ENCODE peak calls at places on chromosomes 13 and 19, in nine cellular contexts. One of them, this sample, is unnamed.
A peak's percentile ranks its signal among the peaks of the same experiment; 100 is the strongest.

GRCh38 chr13:100508996-100509395 is 79.6 kb downstream of the GGACT start:
- DNase-seq in GM12865: no peak
- DNase-seq in sciatic nerve: no peak
- DNase-seq in endothelial cell: no peak
- DNase-seq in stimulated activated CD4-positive, alpha-beta T cell treated with anti-CD3 and anti-CD28 coated beads, TNF-alpha, amount 100 ng/mL, for 24 hours: no peak
- DNase-seq in RWPE1: no peak
- DNase-seq in thoracic aorta: no peak
- DNase-seq in AG04450: no peak
- DNase-seq in activated CD4-positive, alpha-beta memory T cell treated with anti-CD3 and anti-CD28 coated beads for 36 hours: no peak
- DNase-seq in this sample: no peak

GRCh38 chr19:15583346-15583745 is 31.7 kb upstream of the CYP4F8 start:
- DNase-seq in GM12865: no peak
- DNase-seq in sciatic nerve: no peak
- DNase-seq in endothelial cell: no peak
- DNase-seq in stimulated activated CD4-positive, alpha-beta T cell treated with anti-CD3 and anti-CD28 coated beads, TNF-alpha, amount 100 ng/mL, for 24 hours: no peak
- DNase-seq in RWPE1: no peak
- DNase-seq in thoracic aorta: no peak
- DNase-seq in AG04450: no peak
- DNase-seq in activated CD4-positive, alpha-beta memory T cell treated with anti-CD3 and anti-CD28 coated beads for 36 hours: no peak
- DNase-seq in this sample: peak; percentile 58

GRCh38 chr13:97328222-97328790 is 105.7 kb upstream of the RAP2A start:
- DNase-seq in GM12865: no peak
- DNase-seq in sciatic nerve: no peak
- DNase-seq in endothelial cell: peak; percentile 48
- DNase-seq in stimulated activated CD4-positive, alpha-beta T cell treated with anti-CD3 and anti-CD28 coated beads, TNF-alpha, amount 100 ng/mL, for 24 hours: no peak
- DNase-seq in RWPE1: no peak
- DNase-seq in thoracic aorta: no peak
- DNase-seq in AG04450: peak; percentile 58
- DNase-seq in activated CD4-positive, alpha-beta memory T cell treated with anti-CD3 and anti-CD28 coated beads for 36 hours: no peak
- DNase-seq in this sample: no peak

GRCh38 chr19:1248454-1249297 is at the start of gene MIDN:
- DNase-seq in GM12865: peak; percentile 89
- DNase-seq in sciatic nerve: peak; percentile 92
- DNase-seq in endothelial cell: peak; percentile 86
- DNase-seq in stimulated activated CD4-positive, alpha-beta T cell treated with anti-CD3 and anti-CD28 coated beads, TNF-alpha, amount 100 ng/mL, for 24 hours: peak; percentile 65
- DNase-seq in RWPE1: peak; percentile 65
- DNase-seq in thoracic aorta: no peak
- DNase-seq in AG04450: no peak
- DNase-seq in activated CD4-positive, alpha-beta memory T cell treated with anti-CD3 and anti-CD28 coated beads for 36 hours: peak; percentile 85
- DNase-seq in this sample: peak; percentile 93

GRCh38 chr19:13502231-13502630 is 4.0 kb downstream of the CACNA1A start:
- DNase-seq in GM12865: no peak
- DNase-seq in sciatic nerve: no peak
- DNase-seq in endothelial cell: no peak
- DNase-seq in stimulated activated CD4-positive, alpha-beta T cell treated with anti-CD3 and anti-CD28 coated beads, TNF-alpha, amount 100 ng/mL, for 24 hours: no peak
- DNase-seq in RWPE1: no peak
- DNase-seq in thoracic aorta: no peak
- DNase-seq in AG04450: no peak
- DNase-seq in activated CD4-positive, alpha-beta memory T cell treated with anti-CD3 and anti-CD28 coated beads for 36 hours: no peak
- DNase-seq in this sample: no peak

GRCh38 chr13:29743229-29743786 is 107.1 kb downstream of the UBL3 start:
- DNase-seq in GM12865: no peak
- DNase-seq in sciatic nerve: peak; percentile 67
- DNase-seq in endothelial cell: no peak
- DNase-seq in stimulated activated CD4-positive, alpha-beta T cell treated with anti-CD3 and anti-CD28 coated beads, TNF-alpha, amount 100 ng/mL, for 24 hours: no peak
- DNase-seq in RWPE1: no peak
- DNase-seq in thoracic aorta: no peak
- DNase-seq in AG04450: peak; percentile 43
- DNase-seq in activated CD4-positive, alpha-beta memory T cell treated with anti-CD3 and anti-CD28 coated beads for 36 hours: no peak
- DNase-seq in this sample: peak; percentile 96

GRCh38 chr13:45873491-45874360 is 22.2 kb upstream of the SIAH3 start:
- DNase-seq in GM12865: no peak
- DNase-seq in sciatic nerve: no peak
- DNase-seq in endothelial cell: no peak
- DNase-seq in stimulated activated CD4-positive, alpha-beta T cell treated with anti-CD3 and anti-CD28 coated beads, TNF-alpha, amount 100 ng/mL, for 24 hours: no peak
- DNase-seq in RWPE1: peak; percentile 44
- DNase-seq in thoracic aorta: no peak
- DNase-seq in AG04450: no peak
- DNase-seq in activated CD4-positive, alpha-beta memory T cell treated with anti-CD3 and anti-CD28 coated beads for 36 hours: no peak
- DNase-seq in this sample: no peak

GRCh38 chr19:29671393-29672076 is 6.3 kb downstream of the PLEKHF1 start:
- DNase-seq in GM12865: peak; percentile 98
- DNase-seq in sciatic nerve: no peak
- DNase-seq in endothelial cell: no peak
- DNase-seq in stimulated activated CD4-positive, alpha-beta T cell treated with anti-CD3 and anti-CD28 coated beads, TNF-alpha, amount 100 ng/mL, for 24 hours: peak; percentile 68
- DNase-seq in RWPE1: peak; percentile 33
- DNase-seq in thoracic aorta: peak; percentile 39
- DNase-seq in AG04450: no peak
- DNase-seq in activated CD4-positive, alpha-beta memory T cell treated with anti-CD3 and anti-CD28 coated beads for 36 hours: peak; percentile 95
- DNase-seq in this sample: peak; percentile 72

GRCh38 chr19:6613711-6614110 is 22.8 kb upstream of the CD70 start:
- DNase-seq in GM12865: peak; percentile 76
- DNase-seq in sciatic nerve: no peak
- DNase-seq in endothelial cell: no peak
- DNase-seq in stimulated activated CD4-positive, alpha-beta T cell treated with anti-CD3 and anti-CD28 coated beads, TNF-alpha, amount 100 ng/mL, for 24 hours: no peak
- DNase-seq in RWPE1: peak; percentile 22
- DNase-seq in thoracic aorta: no peak
- DNase-seq in AG04450: no peak
- DNase-seq in activated CD4-positive, alpha-beta memory T cell treated with anti-CD3 and anti-CD28 coated beads for 36 hours: peak; percentile 76
- DNase-seq in this sample: no peak

GRCh38 chr13:52162279-52163101 is 3.1 kb upstream of the NEK3 start:
- DNase-seq in GM12865: no peak
- DNase-seq in sciatic nerve: no peak
- DNase-seq in endothelial cell: no peak
- DNase-seq in stimulated activated CD4-positive, alpha-beta T cell treated with anti-CD3 and anti-CD28 coated beads, TNF-alpha, amount 100 ng/mL, for 24 hours: no peak
- DNase-seq in RWPE1: no peak
- DNase-seq in thoracic aorta: no peak
- DNase-seq in AG04450: no peak
- DNase-seq in activated CD4-positive, alpha-beta memory T cell treated with anti-CD3 and anti-CD28 coated beads for 36 hours: no peak
- DNase-seq in this sample: no peak

GRCh38 chr13:82597737-82598136 is 1284.5 kb downstream of the SLITRK1 start:
- DNase-seq in GM12865: no peak
- DNase-seq in sciatic nerve: no peak
- DNase-seq in endothelial cell: no peak
- DNase-seq in stimulated activated CD4-positive, alpha-beta T cell treated with anti-CD3 and anti-CD28 coated beads, TNF-alpha, amount 100 ng/mL, for 24 hours: no peak
- DNase-seq in RWPE1: no peak
- DNase-seq in thoracic aorta: no peak
- DNase-seq in AG04450: no peak
- DNase-seq in activated CD4-positive, alpha-beta memory T cell treated with anti-CD3 and anti-CD28 coated beads for 36 hours: no peak
- DNase-seq in this sample: no peak

GRCh38 chr13:54484166-54484565 is 1455.6 kb downstream of the OLFM4 start:
- DNase-seq in GM12865: no peak
- DNase-seq in sciatic nerve: no peak
- DNase-seq in endothelial cell: no peak
- DNase-seq in stimulated activated CD4-positive, alpha-beta T cell treated with anti-CD3 and anti-CD28 coated beads, TNF-alpha, amount 100 ng/mL, for 24 hours: no peak
- DNase-seq in RWPE1: no peak
- DNase-seq in thoracic aorta: no peak
- DNase-seq in AG04450: no peak
- DNase-seq in activated CD4-positive, alpha-beta memory T cell treated with anti-CD3 and anti-CD28 coated beads for 36 hours: no peak
- DNase-seq in this sample: no peak

GRCh38 chr19:5339470-5339949 is 1.1 kb downstream of the PTPRS start:
- DNase-seq in GM12865: no peak
- DNase-seq in sciatic nerve: no peak
- DNase-seq in endothelial cell: no peak
- DNase-seq in stimulated activated CD4-positive, alpha-beta T cell treated with anti-CD3 and anti-CD28 coated beads, TNF-alpha, amount 100 ng/mL, for 24 hours: no peak
- DNase-seq in RWPE1: no peak
- DNase-seq in thoracic aorta: no peak
- DNase-seq in AG04450: no peak
- DNase-seq in activated CD4-positive, alpha-beta memory T cell treated with anti-CD3 and anti-CD28 coated beads for 36 hours: no peak
- DNase-seq in this sample: no peak

GRCh38 chr19:45471116-45471865 is 3.5 kb downstream of the FOSB start:
- DNase-seq in GM12865: no peak
- DNase-seq in sciatic nerve: no peak
- DNase-seq in endothelial cell: no peak
- DNase-seq in stimulated activated CD4-positive, alpha-beta T cell treated with anti-CD3 and anti-CD28 coated beads, TNF-alpha, amount 100 ng/mL, for 24 hours: no peak
- DNase-seq in RWPE1: no peak
- DNase-seq in thoracic aorta: no peak
- DNase-seq in AG04450: no peak
- DNase-seq in activated CD4-positive, alpha-beta memory T cell treated with anti-CD3 and anti-CD28 coated beads for 36 hours: no peak
- DNase-seq in this sample: no peak

GRCh38 chr19:1837625-1838105 is 10.6 kb downstream of the REXO1 start:
- DNase-seq in GM12865: peak; percentile 53
- DNase-seq in sciatic nerve: no peak
- DNase-seq in endothelial cell: peak; percentile 86
- DNase-seq in stimulated activated CD4-positive, alpha-beta T cell treated with anti-CD3 and anti-CD28 coated beads, TNF-alpha, amount 100 ng/mL, for 24 hours: no peak
- DNase-seq in RWPE1: peak; percentile 53
- DNase-seq in thoracic aorta: no peak
- DNase-seq in AG04450: no peak
- DNase-seq in activated CD4-positive, alpha-beta memory T cell treated with anti-CD3 and anti-CD28 coated beads for 36 hours: peak; percentile 71
- DNase-seq in this sample: no peak

GRCh38 chr13:60091573-60091972 is 72.2 kb downstream of the DIAPH3 start:
- DNase-seq in GM12865: no peak
- DNase-seq in sciatic nerve: no peak
- DNase-seq in endothelial cell: no peak
- DNase-seq in stimulated activated CD4-positive, alpha-beta T cell treated with anti-CD3 and anti-CD28 coated beads, TNF-alpha, amount 100 ng/mL, for 24 hours: no peak
- DNase-seq in RWPE1: no peak
- DNase-seq in thoracic aorta: no peak
- DNase-seq in AG04450: no peak
- DNase-seq in activated CD4-positive, alpha-beta memory T cell treated with anti-CD3 and anti-CD28 coated beads for 36 hours: no peak
- DNase-seq in this sample: no peak

GRCh38 chr19:5691205-5691929 is 1.3 kb downstream of the RPL36 start:
- DNase-seq in GM12865: peak; percentile 59
- DNase-seq in sciatic nerve: no peak
- DNase-seq in endothelial cell: no peak
- DNase-seq in stimulated activated CD4-positive, alpha-beta T cell treated with anti-CD3 and anti-CD28 coated beads, TNF-alpha, amount 100 ng/mL, for 24 hours: no peak
- DNase-seq in RWPE1: peak; percentile 54
- DNase-seq in thoracic aorta: no peak
- DNase-seq in AG04450: no peak
- DNase-seq in activated CD4-positive, alpha-beta memory T cell treated with anti-CD3 and anti-CD28 coated beads for 36 hours: peak; percentile 76
- DNase-seq in this sample: peak; percentile 89

GRCh38 chr13:114143806-114144605 is 11.6 kb upstream of the RASA3 start:
- DNase-seq in GM12865: peak; percentile 85
- DNase-seq in sciatic nerve: peak; percentile 45
- DNase-seq in endothelial cell: peak; percentile 57
- DNase-seq in stimulated activated CD4-positive, alpha-beta T cell treated with anti-CD3 and anti-CD28 coated beads, TNF-alpha, amount 100 ng/mL, for 24 hours: no peak
- DNase-seq in RWPE1: no peak
- DNase-seq in thoracic aorta: no peak
- DNase-seq in AG04450: no peak
- DNase-seq in activated CD4-positive, alpha-beta memory T cell treated with anti-CD3 and anti-CD28 coated beads for 36 hours: peak; percentile 66
- DNase-seq in this sample: peak; percentile 48

GRCh38 chr19:10981496-10981895 is 20.7 kb downstream of the SMARCA4 start:
- DNase-seq in GM12865: no peak
- DNase-seq in sciatic nerve: no peak
- DNase-seq in endothelial cell: no peak
- DNase-seq in stimulated activated CD4-positive, alpha-beta T cell treated with anti-CD3 and anti-CD28 coated beads, TNF-alpha, amount 100 ng/mL, for 24 hours: no peak
- DNase-seq in RWPE1: no peak
- DNase-seq in thoracic aorta: no peak
- DNase-seq in AG04450: peak; percentile 41
- DNase-seq in activated CD4-positive, alpha-beta memory T cell treated with anti-CD3 and anti-CD28 coated beads for 36 hours: no peak
- DNase-seq in this sample: no peak

GRCh38 chr13:59755647-59756290 is 408.0 kb downstream of the DIAPH3 start:
- DNase-seq in GM12865: peak; percentile 22
- DNase-seq in sciatic nerve: no peak
- DNase-seq in endothelial cell: no peak
- DNase-seq in stimulated activated CD4-positive, alpha-beta T cell treated with anti-CD3 and anti-CD28 coated beads, TNF-alpha, amount 100 ng/mL, for 24 hours: no peak
- DNase-seq in RWPE1: peak; percentile 20
- DNase-seq in thoracic aorta: no peak
- DNase-seq in AG04450: no peak
- DNase-seq in activated CD4-positive, alpha-beta memory T cell treated with anti-CD3 and anti-CD28 coated beads for 36 hours: no peak
- DNase-seq in this sample: no peak

GRCh38 chr13:100436099-100436498 is 152.5 kb downstream of the GGACT start:
- DNase-seq in GM12865: no peak
- DNase-seq in sciatic nerve: no peak
- DNase-seq in endothelial cell: no peak
- DNase-seq in stimulated activated CD4-positive, alpha-beta T cell treated with anti-CD3 and anti-CD28 coated beads, TNF-alpha, amount 100 ng/mL, for 24 hours: no peak
- DNase-seq in RWPE1: no peak
- DNase-seq in thoracic aorta: no peak
- DNase-seq in AG04450: no peak
- DNase-seq in activated CD4-positive, alpha-beta memory T cell treated with anti-CD3 and anti-CD28 coated beads for 36 hours: no peak
- DNase-seq in this sample: no peak

GRCh38 chr19:51407631-51408131 is 9.8 kb downstream of the SIGLEC10 start:
- DNase-seq in GM12865: peak; percentile 64
- DNase-seq in sciatic nerve: no peak
- DNase-seq in endothelial cell: no peak
- DNase-seq in stimulated activated CD4-positive, alpha-beta T cell treated with anti-CD3 and anti-CD28 coated beads, TNF-alpha, amount 100 ng/mL, for 24 hours: no peak
- DNase-seq in RWPE1: peak; percentile 39
- DNase-seq in thoracic aorta: no peak
- DNase-seq in AG04450: no peak
- DNase-seq in activated CD4-positive, alpha-beta memory T cell treated with anti-CD3 and anti-CD28 coated beads for 36 hours: peak; percentile 56
- DNase-seq in this sample: no peak